ENCODE peak calls at places on chromosomes 2 and 18, in five cellular contexts. M, F, Z, U and K are unnamed samples.

GRCh38 chr2:238875161-238875530 is 27.3 kb downstream of the TWIST2 start:
- DNase-seq in U (no peak), Z (no peak), M (no peak), F (no peak), K (peak; percentile 58)

GRCh38 chr18:24076950-24077349 is 61.9 kb upstream of the CABYR start:
- DNase-seq in M (no peak), U (no peak), F (no peak), Z (no peak), K (no peak)

GRCh38 chr2:44510246-44510645 is 148.5 kb downstream of the CAMKMT start:
- DNase-seq in Z (no peak), F (no peak), M (no peak), U (no peak), K (no peak)

GRCh38 chr2:167127135-167127534 is 238.9 kb downstream of the XIRP2 start:
- DNase-seq in Z (no peak), F (no peak), M (no peak), U (peak; percentile 3), K (no peak)

GRCh38 chr2:43129254-43129653 is 97.2 kb downstream of the ZFP36L2 start:
- DNase-seq in Z (no peak), F (no peak), M (no peak), U (no peak), K (no peak)

GRCh38 chr18:8329186-8329771 is 280.0 kb upstream of the RAB12 start:
- DNase-seq in Z (no peak), U (no peak), F (no peak), M (no peak), K (no peak)

GRCh38 chr18:5391427-5391826 is 95.9 kb upstream of the ZBTB14 start:
- DNase-seq in F (no peak), U (no peak), Z (no peak), M (no peak), K (no peak)

GRCh38 chr2:165018207-165018606 is 62.9 kb upstream of the SLC38A11 start:
- DNase-seq in Z (peak; percentile 56), M (no peak), U (peak; percentile 50), F (no peak), K (peak; percentile 27)

GRCh38 chr2:17962874-17963273 is 84.4 kb downstream of the KCNS3 start:
- DNase-seq in M (no peak), U (no peak), Z (peak; percentile 25), F (no peak), K (no peak)

GRCh38 chr2:64186698-64187605 is 42.7 kb upstream of the PELI1 start:
- DNase-seq in U (no peak), M (no peak), F (no peak), Z (no peak), K (no peak)

GRCh38 chr2:25639696-25640095 is 33.7 kb downstream of the DTNB start:
- DNase-seq in F (no peak), Z (no peak), M (no peak), U (no peak), K (no peak)

GRCh38 chr2:109487237-109487869 is 126.4 kb downstream of the SEPTIN10 start:
- DNase-seq in M (no peak), F (peak; percentile 88), U (no peak), Z (no peak), K (no peak)

GRCh38 chr2:100957971-100958653 is 44.0 kb upstream of the RPL31 start:
- DNase-seq in F (no peak), U (peak; percentile 28), Z (no peak), M (no peak), K (no peak)

GRCh38 chr2:32330136-32330535 is 26.7 kb upstream of the BIRC6 start:
- DNase-seq in U (no peak), Z (no peak), F (no peak), M (no peak), K (no peak)

GRCh38 chr18:48637081-48637990 is 98.5 kb downstream of the CTIF start:
- DNase-seq in U (no peak), F (no peak), M (no peak), Z (no peak), K (no peak)

GRCh38 chr2:47403829-47404228 is 873 bp downstream of the MSH2 start:
- DNase-seq in M (no peak), Z (peak; percentile 12), F (no peak), U (no peak), K (no peak)